ENCODE peak calls at places on chromosomes 7 and 10, in six cellular contexts. One of them, this sample, is unnamed.

GRCh38 chr10:84243759-84244158 is 1.1 kb upstream of the RGR start:
- DNase-seq in naive thymus-derived CD4-positive, alpha-beta T cell: no peak
- DNase-seq in SJSA1: no peak
- DNase-seq in brain microvascular endothelial cell: no peak
- DNase-seq in CD8-positive, alpha-beta T cell: no peak
- DNase-seq in colonic mucosa: no peak
- DNase-seq in this sample: no peak

GRCh38 chr7:113945018-113945938 is 26.5 kb upstream of the PPP1R3A start:
- DNase-seq in naive thymus-derived CD4-positive, alpha-beta T cell: no peak
- DNase-seq in SJSA1: no peak
- DNase-seq in brain microvascular endothelial cell: no peak
- DNase-seq in CD8-positive, alpha-beta T cell: no peak
- DNase-seq in colonic mucosa: no peak
- DNase-seq in this sample: no peak

GRCh38 chr10:30437039-30437781 is 3.2 kb downstream of the MAP3K8 start:
- DNase-seq in naive thymus-derived CD4-positive, alpha-beta T cell: peak
- DNase-seq in SJSA1: no peak
- DNase-seq in brain microvascular endothelial cell: peak
- DNase-seq in CD8-positive, alpha-beta T cell: no peak
- DNase-seq in colonic mucosa: no peak
- DNase-seq in this sample: peak

GRCh38 chr10:9193120-9193519 is 1138.6 kb downstream of the GATA3 start:
- DNase-seq in naive thymus-derived CD4-positive, alpha-beta T cell: no peak
- DNase-seq in SJSA1: no peak
- DNase-seq in brain microvascular endothelial cell: no peak
- DNase-seq in CD8-positive, alpha-beta T cell: no peak
- DNase-seq in colonic mucosa: no peak
- DNase-seq in this sample: no peak

GRCh38 chr7:127758105-127758504 is 106.1 kb downstream of the SND1 start:
- DNase-seq in naive thymus-derived CD4-positive, alpha-beta T cell: no peak
- DNase-seq in SJSA1: no peak
- DNase-seq in brain microvascular endothelial cell: no peak
- DNase-seq in CD8-positive, alpha-beta T cell: no peak
- DNase-seq in colonic mucosa: no peak
- DNase-seq in this sample: no peak

GRCh38 chr7:39746162-39746782 is 122.9 kb downstream of the RALA start:
- DNase-seq in naive thymus-derived CD4-positive, alpha-beta T cell: peak
- DNase-seq in SJSA1: peak
- DNase-seq in brain microvascular endothelial cell: peak
- DNase-seq in CD8-positive, alpha-beta T cell: peak
- DNase-seq in colonic mucosa: peak
- DNase-seq in this sample: peak

GRCh38 chr10:629186-629998 is 60.1 kb downstream of the DIP2C start:
- DNase-seq in naive thymus-derived CD4-positive, alpha-beta T cell: no peak
- DNase-seq in SJSA1: no peak
- DNase-seq in brain microvascular endothelial cell: no peak
- DNase-seq in CD8-positive, alpha-beta T cell: no peak
- DNase-seq in colonic mucosa: no peak
- DNase-seq in this sample: no peak

GRCh38 chr10:79268100-79268670 is 79.1 kb upstream of the PPIF start:
- DNase-seq in naive thymus-derived CD4-positive, alpha-beta T cell: no peak
- DNase-seq in SJSA1: no peak
- DNase-seq in brain microvascular endothelial cell: peak
- DNase-seq in CD8-positive, alpha-beta T cell: no peak
- DNase-seq in colonic mucosa: no peak
- DNase-seq in this sample: peak

GRCh38 chr10:110820321-110820814 is 51.4 kb upstream of the PDCD4 start:
- DNase-seq in naive thymus-derived CD4-positive, alpha-beta T cell: no peak
- DNase-seq in SJSA1: no peak
- DNase-seq in brain microvascular endothelial cell: no peak
- DNase-seq in CD8-positive, alpha-beta T cell: no peak
- DNase-seq in colonic mucosa: peak
- DNase-seq in this sample: peak

GRCh38 chr10:28949005-28950004 is 272.0 kb downstream of the BAMBI start:
- DNase-seq in naive thymus-derived CD4-positive, alpha-beta T cell: no peak
- DNase-seq in SJSA1: no peak
- DNase-seq in brain microvascular endothelial cell: no peak
- DNase-seq in CD8-positive, alpha-beta T cell: no peak
- DNase-seq in colonic mucosa: no peak
- DNase-seq in this sample: no peak

GRCh38 chr7:51369746-51370145 is 53.1 kb upstream of the COBL start:
- DNase-seq in naive thymus-derived CD4-positive, alpha-beta T cell: no peak
- DNase-seq in SJSA1: no peak
- DNase-seq in brain microvascular endothelial cell: peak
- DNase-seq in CD8-positive, alpha-beta T cell: no peak
- DNase-seq in colonic mucosa: peak
- DNase-seq in this sample: no peak

GRCh38 chr7:5679047-5679740 is 102.3 kb downstream of the RNF216 start:
- DNase-seq in naive thymus-derived CD4-positive, alpha-beta T cell: no peak
- DNase-seq in SJSA1: no peak
- DNase-seq in brain microvascular endothelial cell: no peak
- DNase-seq in CD8-positive, alpha-beta T cell: no peak
- DNase-seq in colonic mucosa: no peak
- DNase-seq in this sample: no peak

GRCh38 chr10:78231327-78231726 is 197.7 kb downstream of the RPS24 start:
- DNase-seq in naive thymus-derived CD4-positive, alpha-beta T cell: no peak
- DNase-seq in SJSA1: no peak
- DNase-seq in brain microvascular endothelial cell: no peak
- DNase-seq in CD8-positive, alpha-beta T cell: no peak
- DNase-seq in colonic mucosa: no peak
- DNase-seq in this sample: no peak

GRCh38 chr10:20890491-20891337 is 6.4 kb downstream of the NEBL start:
- DNase-seq in naive thymus-derived CD4-positive, alpha-beta T cell: no peak
- DNase-seq in SJSA1: no peak
- DNase-seq in brain microvascular endothelial cell: peak
- DNase-seq in CD8-positive, alpha-beta T cell: no peak
- DNase-seq in colonic mucosa: no peak
- DNase-seq in this sample: peak

GRCh38 chr10:123474700-123475099 is 191.5 kb upstream of the GPR26 start:
- DNase-seq in naive thymus-derived CD4-positive, alpha-beta T cell: no peak
- DNase-seq in SJSA1: no peak
- DNase-seq in brain microvascular endothelial cell: no peak
- DNase-seq in CD8-positive, alpha-beta T cell: no peak
- DNase-seq in colonic mucosa: no peak
- DNase-seq in this sample: no peak

GRCh38 chr7:158803226-158803944 is 25.9 kb downstream of the ESYT2 start:
- DNase-seq in naive thymus-derived CD4-positive, alpha-beta T cell: no peak
- DNase-seq in SJSA1: no peak
- DNase-seq in brain microvascular endothelial cell: no peak
- DNase-seq in CD8-positive, alpha-beta T cell: no peak
- DNase-seq in colonic mucosa: no peak
- DNase-seq in this sample: no peak

GRCh38 chr7:19144661-19145428 is at the start of gene FERD3L:
- DNase-seq in naive thymus-derived CD4-positive, alpha-beta T cell: no peak
- DNase-seq in SJSA1: no peak
- DNase-seq in brain microvascular endothelial cell: no peak
- DNase-seq in CD8-positive, alpha-beta T cell: no peak
- DNase-seq in colonic mucosa: no peak
- DNase-seq in this sample: no peak

GRCh38 chr10:112002191-112002590 is 181.4 kb downstream of the GPAM start:
- DNase-seq in naive thymus-derived CD4-positive, alpha-beta T cell: no peak
- DNase-seq in SJSA1: no peak
- DNase-seq in brain microvascular endothelial cell: no peak
- DNase-seq in CD8-positive, alpha-beta T cell: no peak
- DNase-seq in colonic mucosa: no peak
- DNase-seq in this sample: no peak

GRCh38 chr7:77538908-77539212 is 1.8 kb downstream of the PTPN12 start:
- DNase-seq in naive thymus-derived CD4-positive, alpha-beta T cell: no peak
- DNase-seq in SJSA1: no peak
- DNase-seq in brain microvascular endothelial cell: no peak
- DNase-seq in CD8-positive, alpha-beta T cell: no peak
- DNase-seq in colonic mucosa: no peak
- DNase-seq in this sample: no peak

GRCh38 chr7:1247527-1248041 is 14.9 kb downstream of the UNCX start:
- DNase-seq in naive thymus-derived CD4-positive, alpha-beta T cell: no peak
- DNase-seq in SJSA1: no peak
- DNase-seq in brain microvascular endothelial cell: no peak
- DNase-seq in CD8-positive, alpha-beta T cell: no peak
- DNase-seq in colonic mucosa: no peak
- DNase-seq in this sample: no peak

GRCh38 chr7:45962861-45963260 is 41.8 kb upstream of the IGFBP3 start:
- DNase-seq in naive thymus-derived CD4-positive, alpha-beta T cell: no peak
- DNase-seq in SJSA1: peak
- DNase-seq in brain microvascular endothelial cell: no peak
- DNase-seq in CD8-positive, alpha-beta T cell: no peak
- DNase-seq in colonic mucosa: no peak
- DNase-seq in this sample: no peak

GRCh38 chr7:128017460-128017859 is 13.8 kb downstream of the LRRC4 start:
- DNase-seq in naive thymus-derived CD4-positive, alpha-beta T cell: no peak
- DNase-seq in SJSA1: no peak
- DNase-seq in brain microvascular endothelial cell: no peak
- DNase-seq in CD8-positive, alpha-beta T cell: no peak
- DNase-seq in colonic mucosa: no peak
- DNase-seq in this sample: no peak

GRCh38 chr7:132501956-132502355 is 74.3 kb downstream of the PLXNA4 start:
- DNase-seq in naive thymus-derived CD4-positive, alpha-beta T cell: no peak
- DNase-seq in SJSA1: no peak
- DNase-seq in brain microvascular endothelial cell: no peak
- DNase-seq in CD8-positive, alpha-beta T cell: no peak
- DNase-seq in colonic mucosa: no peak
- DNase-seq in this sample: peak

GRCh38 chr7:95157381-95157780 is 167.0 kb downstream of the PON1 start:
- DNase-seq in naive thymus-derived CD4-positive, alpha-beta T cell: no peak
- DNase-seq in SJSA1: no peak
- DNase-seq in brain microvascular endothelial cell: no peak
- DNase-seq in CD8-positive, alpha-beta T cell: no peak
- DNase-seq in colonic mucosa: no peak
- DNase-seq in this sample: no peak

GRCh38 chr7:70520604-70521003 is 611.3 kb upstream of the GALNT17 start:
- DNase-seq in naive thymus-derived CD4-positive, alpha-beta T cell: no peak
- DNase-seq in SJSA1: no peak
- DNase-seq in brain microvascular endothelial cell: peak
- DNase-seq in CD8-positive, alpha-beta T cell: no peak
- DNase-seq in colonic mucosa: no peak
- DNase-seq in this sample: peak

GRCh38 chr10:122010405-122011050 is 21.6 kb downstream of the TACC2 start:
- DNase-seq in naive thymus-derived CD4-positive, alpha-beta T cell: no peak
- DNase-seq in SJSA1: no peak
- DNase-seq in brain microvascular endothelial cell: no peak
- DNase-seq in CD8-positive, alpha-beta T cell: no peak
- DNase-seq in colonic mucosa: no peak
- DNase-seq in this sample: peak
- H3K27ac ChIP-seq in naive thymus-derived CD4-positive, alpha-beta T cell: no peak
- H3K27ac ChIP-seq in SJSA1: no peak
- H3K27ac ChIP-seq in brain microvascular endothelial cell: no peak
- H3K27ac ChIP-seq in CD8-positive, alpha-beta T cell: no peak
- H3K27ac ChIP-seq in colonic mucosa: no peak
- H3K27ac ChIP-seq in this sample: no peak

GRCh38 chr7:55550010-55550409 is 22.3 kb downstream of the VOPP1 start:
- DNase-seq in naive thymus-derived CD4-positive, alpha-beta T cell: no peak
- DNase-seq in SJSA1: no peak
- DNase-seq in brain microvascular endothelial cell: no peak
- DNase-seq in CD8-positive, alpha-beta T cell: no peak
- DNase-seq in colonic mucosa: peak
- DNase-seq in this sample: no peak

GRCh38 chr7:55549457-55549856 is 22.8 kb downstream of the VOPP1 start:
- DNase-seq in naive thymus-derived CD4-positive, alpha-beta T cell: no peak
- DNase-seq in SJSA1: no peak
- DNase-seq in brain microvascular endothelial cell: no peak
- DNase-seq in CD8-positive, alpha-beta T cell: no peak
- DNase-seq in colonic mucosa: no peak
- DNase-seq in this sample: no peak

GRCh38 chr7:55546826-55547225 is 25.5 kb downstream of the VOPP1 start:
- DNase-seq in naive thymus-derived CD4-positive, alpha-beta T cell: no peak
- DNase-seq in SJSA1: peak
- DNase-seq in brain microvascular endothelial cell: peak
- DNase-seq in CD8-positive, alpha-beta T cell: no peak
- DNase-seq in colonic mucosa: peak
- DNase-seq in this sample: peak

GRCh38 chr7:55548295-55548731 is 24.0 kb downstream of the VOPP1 start:
- DNase-seq in naive thymus-derived CD4-positive, alpha-beta T cell: no peak
- DNase-seq in SJSA1: no peak
- DNase-seq in brain microvascular endothelial cell: no peak
- DNase-seq in CD8-positive, alpha-beta T cell: no peak
- DNase-seq in colonic mucosa: no peak
- DNase-seq in this sample: no peak

GRCh38 chr7:55545496-55545895 is 26.8 kb downstream of the VOPP1 start:
- DNase-seq in naive thymus-derived CD4-positive, alpha-beta T cell: no peak
- DNase-seq in SJSA1: peak
- DNase-seq in brain microvascular endothelial cell: peak
- DNase-seq in CD8-positive, alpha-beta T cell: no peak
- DNase-seq in colonic mucosa: no peak
- DNase-seq in this sample: peak
- H3K27ac ChIP-seq in naive thymus-derived CD4-positive, alpha-beta T cell: no peak
- H3K27ac ChIP-seq in SJSA1: peak
- H3K27ac ChIP-seq in brain microvascular endothelial cell: no peak
- H3K27ac ChIP-seq in CD8-positive, alpha-beta T cell: no peak
- H3K27ac ChIP-seq in colonic mucosa: no peak
- H3K27ac ChIP-seq in this sample: peak

GRCh38 chr10:86401588-86402282 is 35.1 kb upstream of the GRID1 start:
- DNase-seq in naive thymus-derived CD4-positive, alpha-beta T cell: peak
- DNase-seq in SJSA1: no peak
- DNase-seq in brain microvascular endothelial cell: no peak
- DNase-seq in CD8-positive, alpha-beta T cell: no peak
- DNase-seq in colonic mucosa: no peak
- DNase-seq in this sample: no peak

GRCh38 chr10:86402283-86402931 is 35.8 kb upstream of the GRID1 start:
- DNase-seq in naive thymus-derived CD4-positive, alpha-beta T cell: peak
- DNase-seq in SJSA1: no peak
- DNase-seq in brain microvascular endothelial cell: no peak
- DNase-seq in CD8-positive, alpha-beta T cell: no peak
- DNase-seq in colonic mucosa: no peak
- DNase-seq in this sample: peak

GRCh38 chr10:86399514-86399878 is 32.9 kb upstream of the GRID1 start:
- DNase-seq in naive thymus-derived CD4-positive, alpha-beta T cell: no peak
- DNase-seq in SJSA1: no peak
- DNase-seq in brain microvascular endothelial cell: no peak
- DNase-seq in CD8-positive, alpha-beta T cell: no peak
- DNase-seq in colonic mucosa: no peak
- DNase-seq in this sample: no peak

GRCh38 chr10:86399879-86400704 is 33.5 kb upstream of the GRID1 start:
- DNase-seq in naive thymus-derived CD4-positive, alpha-beta T cell: peak
- DNase-seq in SJSA1: peak
- DNase-seq in brain microvascular endothelial cell: peak
- DNase-seq in CD8-positive, alpha-beta T cell: peak
- DNase-seq in colonic mucosa: peak
- DNase-seq in this sample: peak

GRCh38 chr10:86400705-86401587 is 34.4 kb upstream of the GRID1 start:
- DNase-seq in naive thymus-derived CD4-positive, alpha-beta T cell: peak
- DNase-seq in SJSA1: peak
- DNase-seq in brain microvascular endothelial cell: no peak
- DNase-seq in CD8-positive, alpha-beta T cell: peak
- DNase-seq in colonic mucosa: peak
- DNase-seq in this sample: peak
- H3K27ac ChIP-seq in naive thymus-derived CD4-positive, alpha-beta T cell: peak
- H3K27ac ChIP-seq in SJSA1: no peak
- H3K27ac ChIP-seq in brain microvascular endothelial cell: peak
- H3K27ac ChIP-seq in CD8-positive, alpha-beta T cell: peak
- H3K27ac ChIP-seq in colonic mucosa: peak
- H3K27ac ChIP-seq in this sample: peak

GRCh38 chr7:36605662-36606441 is 118.4 kb downstream of the AOAH start:
- DNase-seq in naive thymus-derived CD4-positive, alpha-beta T cell: peak
- DNase-seq in SJSA1: peak
- DNase-seq in brain microvascular endothelial cell: no peak
- DNase-seq in CD8-positive, alpha-beta T cell: no peak
- DNase-seq in colonic mucosa: no peak
- DNase-seq in this sample: no peak
- H3K27ac ChIP-seq in naive thymus-derived CD4-positive, alpha-beta T cell: peak
- H3K27ac ChIP-seq in SJSA1: no peak
- H3K27ac ChIP-seq in brain microvascular endothelial cell: no peak
- H3K27ac ChIP-seq in CD8-positive, alpha-beta T cell: no peak
- H3K27ac ChIP-seq in colonic mucosa: no peak
- H3K27ac ChIP-seq in this sample: no peak